ENCODE peak calls at places on chromosomes 4 and X, in ten cellular contexts. A is K562, K is GM23248, U is neural progenitor cell, V is astrocyte, P is fibroblast of lung, E is mammary epithelial cell, S is PC-3, R is keratinocyte, J is MM.1S. W is an unnamed sample.

GRCh38 chrX:18833071-18833731 is 125.8 kb downstream of the PPEF1 start:
- DNase-seq in K (peak; percentile 62), V (peak; percentile 31), P (peak; percentile 45), R (no peak), J (no peak), A (no peak), E (no peak), U (no peak), S (no peak), W (no peak)

GRCh38 chrX:68146054-68146453 is 287.2 kb downstream of the OPHN1 start:
- DNase-seq in J (peak; percentile 51), R (no peak), P (peak; percentile 39), E (peak; percentile 34), V (peak; percentile 31), A (no peak), K (peak; percentile 61), U (peak; percentile 20), S (peak; percentile 47), W (peak; percentile 41)

GRCh38 chr4:88008133-88008621 is 742 bp downstream of the PKD2 start:
- DNase-seq in U (peak; percentile 75), S (peak; percentile 35), V (peak; percentile 50), J (peak; percentile 43), E (peak; percentile 64), P (peak; percentile 64), A (peak; percentile 22), R (no peak), K (peak; percentile 80), W (peak; percentile 56)

GRCh38 chr4:173275150-173275549 is 59.0 kb downstream of the HMGB2 start:
- DNase-seq in J (no peak), A (peak; percentile 39), U (no peak), E (no peak), P (no peak), K (no peak), R (no peak), S (no peak), V (no peak), W (no peak)

GRCh38 chr4:27921236-27921635 is 1060.6 kb downstream of the STIM2 start:
- DNase-seq in V (no peak), S (peak; percentile 14), A (no peak), P (peak; percentile 1), E (peak; percentile 3), J (no peak), R (no peak), U (no peak), K (peak; percentile 2), W (no peak)

GRCh38 chr4:30616943-30617646 is 103.1 kb upstream of the PCDH7 start:
- DNase-seq in K (no peak), P (peak; percentile 21), A (no peak), U (no peak), R (no peak), E (peak; percentile 58), J (no peak), V (peak; percentile 22), S (no peak), W (no peak)

GRCh38 chr4:125677665-125678307 is 363.0 kb downstream of the FAT4 start:
- DNase-seq in A (no peak), E (no peak), P (no peak), R (no peak), S (no peak), V (no peak), U (no peak), J (no peak), K (no peak), W (peak; percentile 6)

GRCh38 chrX:42538405-42538804 is 239.6 kb downstream of the PPP1R2C start:
- DNase-seq in R (no peak), J (no peak), S (no peak), E (no peak), P (no peak), A (no peak), V (no peak), K (no peak), U (no peak), W (no peak)

GRCh38 chr4:38609614-38610013 is 54.4 kb upstream of the KLF3 start:
- DNase-seq in S (peak; percentile 4), P (no peak), V (no peak), E (no peak), J (no peak), R (no peak), U (no peak), K (no peak), A (no peak), W (no peak)

GRCh38 chrX:115367455-115367854 is 77.9 kb downstream of the LUZP4 start:
- DNase-seq in S (no peak), E (peak; percentile 72), A (no peak), V (peak; percentile 75), U (no peak), K (peak; percentile 81), J (no peak), P (peak; percentile 80), R (no peak), W (peak; percentile 83)

GRCh38 chr4:6943012-6943869 is 33.6 kb downstream of the TBC1D14 start:
- DNase-seq in P (no peak), K (no peak), V (no peak), S (no peak), A (no peak), U (peak; percentile 41), E (no peak), R (no peak), J (no peak), W (no peak)

GRCh38 chr4:31692407-31692940 is 972.3 kb downstream of the PCDH7 start:
- DNase-seq in E (no peak), A (no peak), U (no peak), S (no peak), V (no peak), P (no peak), R (no peak), J (peak; percentile 8), K (no peak), W (peak; percentile 33)

GRCh38 chrX:125202486-125203378 is 116.9 kb upstream of the TEX13C start:
- DNase-seq in J (no peak), U (peak; percentile 11), K (no peak), P (no peak), E (no peak), S (no peak), R (no peak), A (no peak), V (no peak), W (no peak)
- TF ChIP-seq EZH2 in J (no peak), U (peak; percentile 73), K (peak; percentile 59), P (no peak), E (peak; percentile 59), S (no peak), R (peak; percentile 38), A (no peak), V (peak; percentile 41), W (no peak)

GRCh38 chr4:93830090-93830818 is 1.7 kb downstream of the ATOH1 start:
- DNase-seq in U (peak; percentile 49), S (no peak), P (no peak), K (no peak), R (no peak), E (no peak), V (no peak), J (no peak), A (no peak), W (no peak)

GRCh38 chr4:93829531-93830089 is 1.1 kb downstream of the ATOH1 start:
- DNase-seq in K (peak; percentile 2), S (no peak), U (peak; percentile 76), A (no peak), J (no peak), R (no peak), V (no peak), P (no peak), E (no peak), W (no peak)

GRCh38 chr4:93828830-93829530 is 427 bp downstream of the ATOH1 start:
- DNase-seq in R (no peak), P (peak; percentile 3), V (no peak), K (peak; percentile 24), U (peak; percentile 67), S (no peak), J (peak; percentile 42), E (no peak), A (no peak), W (no peak)

GRCh38 chr4:93834371-93835066 is 6.0 kb downstream of the ATOH1 start:
- DNase-seq in V (no peak), K (no peak), E (no peak), R (no peak), J (no peak), A (no peak), P (no peak), S (no peak), U (peak; percentile 88), W (no peak)

DNA sequence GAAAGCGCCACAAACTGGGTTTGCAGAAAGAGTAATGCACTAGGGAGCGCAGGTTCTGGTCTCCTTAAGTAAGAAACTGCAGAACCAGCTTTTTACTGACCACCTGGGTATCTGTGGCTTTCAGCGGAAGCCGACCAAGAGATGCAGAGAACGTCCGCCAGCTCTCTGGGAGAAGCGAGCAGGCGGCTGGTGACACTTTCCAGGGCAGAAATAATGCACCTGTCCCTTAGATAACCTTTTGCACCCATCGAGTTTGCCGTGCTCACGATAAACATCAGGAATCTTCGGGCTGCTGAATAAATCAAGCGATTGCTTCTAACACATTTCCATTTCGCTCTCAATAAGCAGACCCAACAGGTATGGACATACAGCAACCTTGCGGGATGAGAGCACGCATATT is 3.5 kb downstream of the ATOH1 start:
- DNase-seq in U (peak; percentile 54), K (no peak), S (no peak), E (no peak), R (no peak), P (no peak), A (no peak), J (peak; percentile 92), V (no peak), W (no peak)
- TF ChIP-seq EZH2 in U (peak; percentile 84), K (no peak), S (no peak), E (no peak), R (no peak), P (no peak), A (no peak), J (no peak), V (peak; percentile 41), W (no peak)

GRCh38 chr4:183906736-183907651 is 1.9 kb downstream of the STOX2 start:
- DNase-seq in A (no peak), J (no peak), E (no peak), S (no peak), R (no peak), P (no peak), U (peak; percentile 72), K (peak; percentile 2), V (no peak), W (no peak)
- TF ChIP-seq EZH2 in A (no peak), J (no peak), E (peak; percentile 90), S (no peak), R (peak; percentile 98), P (no peak), U (no peak), K (no peak), V (peak; percentile 21), W (peak; percentile 57)

GRCh38 chrX:72609313-72609712 is 36.7 kb upstream of the HDAC8 start:
- DNase-seq in V (no peak), J (no peak), K (peak; percentile 9), U (no peak), S (peak; percentile 46), E (peak; percentile 7), A (peak; percentile 5), R (no peak), P (no peak), W (peak; percentile 32)

GRCh38 chrX:72604112-72604511 is 31.5 kb upstream of the HDAC8 start:
- DNase-seq in A (no peak), V (no peak), U (no peak), K (no peak), P (no peak), E (no peak), R (no peak), J (peak; percentile 41), S (no peak), W (no peak)

DNA sequence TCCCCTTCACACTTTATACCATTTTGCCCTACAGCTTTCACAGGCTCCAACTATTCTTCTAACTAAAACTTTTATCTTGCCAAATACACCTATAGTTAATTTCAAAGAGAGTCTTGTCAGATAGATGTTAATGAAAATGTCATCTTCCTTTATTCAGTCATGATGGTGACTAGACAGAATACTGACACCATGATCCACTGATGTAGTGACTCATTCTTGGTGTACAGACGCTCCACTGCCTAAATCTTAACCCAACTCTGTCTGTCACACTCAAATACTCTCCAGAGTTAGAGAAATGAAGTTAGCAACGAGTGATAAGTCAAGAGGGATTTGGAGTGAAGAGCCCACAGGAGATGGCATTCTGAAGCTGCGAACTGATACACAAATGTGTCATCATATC is 32.1 kb upstream of the HDAC8 start:
- DNase-seq in P (no peak), A (no peak), U (no peak), S (no peak), E (no peak), R (no peak), K (no peak), V (no peak), J (no peak), W (no peak)
- TF ChIP-seq EZH2 in P (no peak), A (no peak), U (no peak), S (no peak), E (no peak), R (no peak), K (no peak), V (no peak), J (no peak), W (no peak)

W was measured in endothelial cell of umbilical vein.